ENCODE peak calls at places on chromosomes 3 and 15, in nine cellular contexts. One of them, this sample, is unnamed.

GRCh38 chr3:50502584-50503423 is 630 bp downstream of the CACNA2D2 start:
- DNase-seq in C1 segment of cervical spinal cord: no peak
- DNase-seq in memory B cell: peak
- DNase-seq in brain microvascular endothelial cell: no peak
- DNase-seq in caudate nucleus: no peak
- DNase-seq in T47D: peak
- DNase-seq in lung: no peak
- DNase-seq in omental fat pad: no peak
- DNase-seq in hypothalamus: no peak
- DNase-seq in this sample: no peak

GRCh38 chr3:183357564-183358079 is 70.8 kb downstream of the MCF2L2 start:
- DNase-seq in caudate nucleus: no peak
- DNase-seq in brain microvascular endothelial cell: no peak
- DNase-seq in C1 segment of cervical spinal cord: no peak
- DNase-seq in omental fat pad: no peak
- DNase-seq in memory B cell: no peak
- DNase-seq in lung: no peak
- DNase-seq in T47D: no peak
- DNase-seq in hypothalamus: no peak
- DNase-seq in this sample: peak

GRCh38 chr3:1609416-1609815 is 489.2 kb upstream of the CNTN4 start:
- DNase-seq in memory B cell: no peak
- DNase-seq in caudate nucleus: no peak
- DNase-seq in T47D: no peak
- DNase-seq in brain microvascular endothelial cell: no peak
- DNase-seq in omental fat pad: no peak
- DNase-seq in C1 segment of cervical spinal cord: no peak
- DNase-seq in hypothalamus: no peak
- DNase-seq in lung: no peak
- DNase-seq in this sample: no peak

GRCh38 chr3:53161820-53162671 is 1.0 kb downstream of the PRKCD start:
- DNase-seq in caudate nucleus: peak
- DNase-seq in T47D: no peak
- DNase-seq in lung: no peak
- DNase-seq in memory B cell: peak
- DNase-seq in brain microvascular endothelial cell: no peak
- DNase-seq in hypothalamus: no peak
- DNase-seq in C1 segment of cervical spinal cord: no peak
- DNase-seq in omental fat pad: no peak
- DNase-seq in this sample: peak

GRCh38 chr3:123409443-123410148 is 39.3 kb downstream of the ADCY5 start:
- DNase-seq in hypothalamus: no peak
- DNase-seq in caudate nucleus: no peak
- DNase-seq in lung: no peak
- DNase-seq in C1 segment of cervical spinal cord: no peak
- DNase-seq in omental fat pad: no peak
- DNase-seq in memory B cell: no peak
- DNase-seq in T47D: no peak
- DNase-seq in brain microvascular endothelial cell: no peak
- DNase-seq in this sample: no peak

GRCh38 chr3:195770081-195770840 is 41.5 kb downstream of the MUC4 start:
- DNase-seq in omental fat pad: no peak
- DNase-seq in memory B cell: no peak
- DNase-seq in caudate nucleus: no peak
- DNase-seq in T47D: no peak
- DNase-seq in C1 segment of cervical spinal cord: no peak
- DNase-seq in hypothalamus: no peak
- DNase-seq in lung: no peak
- DNase-seq in brain microvascular endothelial cell: no peak
- DNase-seq in this sample: peak

GRCh38 chr15:59687831-59688230 is 1.3 kb downstream of the BNIP2 start:
- DNase-seq in omental fat pad: no peak
- DNase-seq in caudate nucleus: no peak
- DNase-seq in T47D: no peak
- DNase-seq in brain microvascular endothelial cell: peak
- DNase-seq in C1 segment of cervical spinal cord: no peak
- DNase-seq in memory B cell: peak
- DNase-seq in lung: no peak
- DNase-seq in hypothalamus: no peak
- DNase-seq in this sample: peak

GRCh38 chr15:51322622-51323296 is 15.6 kb downstream of the CYP19A1 start:
- DNase-seq in omental fat pad: peak
- DNase-seq in memory B cell: no peak
- DNase-seq in hypothalamus: no peak
- DNase-seq in T47D: no peak
- DNase-seq in brain microvascular endothelial cell: no peak
- DNase-seq in caudate nucleus: no peak
- DNase-seq in lung: peak
- DNase-seq in C1 segment of cervical spinal cord: peak
- DNase-seq in this sample: no peak

GRCh38 chr15:69585937-69586336 is 133.3 kb downstream of the RPLP1 start:
- DNase-seq in caudate nucleus: no peak
- DNase-seq in lung: no peak
- DNase-seq in T47D: no peak
- DNase-seq in omental fat pad: no peak
- DNase-seq in C1 segment of cervical spinal cord: no peak
- DNase-seq in hypothalamus: no peak
- DNase-seq in brain microvascular endothelial cell: no peak
- DNase-seq in memory B cell: no peak
- DNase-seq in this sample: no peak

GRCh38 chr3:129106320-129106719 is 15.3 kb downstream of the RAB43 start:
- DNase-seq in caudate nucleus: no peak
- DNase-seq in T47D: peak
- DNase-seq in memory B cell: no peak
- DNase-seq in omental fat pad: no peak
- DNase-seq in C1 segment of cervical spinal cord: no peak
- DNase-seq in hypothalamus: no peak
- DNase-seq in lung: no peak
- DNase-seq in brain microvascular endothelial cell: no peak
- DNase-seq in this sample: no peak

GRCh38 chr3:96700322-96701315 is 113.8 kb upstream of the EPHA6 start:
- DNase-seq in brain microvascular endothelial cell: no peak
- DNase-seq in C1 segment of cervical spinal cord: no peak
- DNase-seq in omental fat pad: no peak
- DNase-seq in T47D: no peak
- DNase-seq in hypothalamus: no peak
- DNase-seq in caudate nucleus: no peak
- DNase-seq in lung: no peak
- DNase-seq in memory B cell: no peak
- DNase-seq in this sample: no peak

GRCh38 chr15:86481720-86482119 is 402.0 kb downstream of the AGBL1 start:
- DNase-seq in lung: no peak
- DNase-seq in omental fat pad: no peak
- DNase-seq in C1 segment of cervical spinal cord: no peak
- DNase-seq in caudate nucleus: no peak
- DNase-seq in T47D: no peak
- DNase-seq in memory B cell: no peak
- DNase-seq in brain microvascular endothelial cell: no peak
- DNase-seq in hypothalamus: no peak
- DNase-seq in this sample: no peak

GRCh38 chr3:135759651-135760050 is 205.9 kb upstream of the PPP2R3A start:
- DNase-seq in lung: no peak
- DNase-seq in caudate nucleus: no peak
- DNase-seq in C1 segment of cervical spinal cord: no peak
- DNase-seq in T47D: no peak
- DNase-seq in brain microvascular endothelial cell: no peak
- DNase-seq in memory B cell: no peak
- DNase-seq in hypothalamus: no peak
- DNase-seq in omental fat pad: no peak
- DNase-seq in this sample: no peak

GRCh38 chr15:59532770-59533379 is 78.7 kb upstream of the GCNT3 start:
- DNase-seq in memory B cell: no peak
- DNase-seq in C1 segment of cervical spinal cord: no peak
- DNase-seq in caudate nucleus: no peak
- DNase-seq in hypothalamus: no peak
- DNase-seq in T47D: no peak
- DNase-seq in omental fat pad: no peak
- DNase-seq in brain microvascular endothelial cell: peak
- DNase-seq in lung: no peak
- DNase-seq in this sample: peak

GRCh38 chr3:134460965-134461364 is 24.8 kb downstream of the ANAPC13 start:
- DNase-seq in memory B cell: no peak
- DNase-seq in C1 segment of cervical spinal cord: no peak
- DNase-seq in T47D: no peak
- DNase-seq in lung: no peak
- DNase-seq in omental fat pad: no peak
- DNase-seq in brain microvascular endothelial cell: peak
- DNase-seq in hypothalamus: no peak
- DNase-seq in caudate nucleus: no peak
- DNase-seq in this sample: no peak

GRCh38 chr3:43612439-43612838 is 9.4 kb downstream of the ANO10 start:
- DNase-seq in lung: no peak
- DNase-seq in memory B cell: no peak
- DNase-seq in T47D: no peak
- DNase-seq in C1 segment of cervical spinal cord: no peak
- DNase-seq in hypothalamus: no peak
- DNase-seq in brain microvascular endothelial cell: no peak
- DNase-seq in caudate nucleus: no peak
- DNase-seq in omental fat pad: no peak
- DNase-seq in this sample: no peak

GRCh38 chr3:124401841-124402240 is 328.4 kb upstream of the UMPS start:
- DNase-seq in brain microvascular endothelial cell: peak
- DNase-seq in caudate nucleus: no peak
- DNase-seq in hypothalamus: no peak
- DNase-seq in memory B cell: no peak
- DNase-seq in T47D: no peak
- DNase-seq in C1 segment of cervical spinal cord: no peak
- DNase-seq in omental fat pad: no peak
- DNase-seq in lung: no peak
- DNase-seq in this sample: no peak

GRCh38 chr3:178676077-178676476 is 139.8 kb downstream of the KCNMB2 start:
- DNase-seq in brain microvascular endothelial cell: no peak
- DNase-seq in hypothalamus: no peak
- DNase-seq in omental fat pad: no peak
- DNase-seq in lung: no peak
- DNase-seq in memory B cell: no peak
- DNase-seq in C1 segment of cervical spinal cord: no peak
- DNase-seq in T47D: no peak
- DNase-seq in caudate nucleus: no peak
- DNase-seq in this sample: no peak

GRCh38 chr3:106518516-106518915 is 649.7 kb upstream of the CBLB start:
- DNase-seq in T47D: no peak
- DNase-seq in omental fat pad: no peak
- DNase-seq in caudate nucleus: no peak
- DNase-seq in memory B cell: no peak
- DNase-seq in lung: no peak
- DNase-seq in hypothalamus: no peak
- DNase-seq in C1 segment of cervical spinal cord: no peak
- DNase-seq in brain microvascular endothelial cell: peak
- DNase-seq in this sample: peak

GRCh38 chr3:141738636-141739363 is 702 bp downstream of the RNF7 start:
- DNase-seq in hypothalamus: no peak
- DNase-seq in lung: no peak
- DNase-seq in memory B cell: no peak
- DNase-seq in T47D: no peak
- DNase-seq in brain microvascular endothelial cell: peak
- DNase-seq in omental fat pad: no peak
- DNase-seq in C1 segment of cervical spinal cord: peak
- DNase-seq in caudate nucleus: no peak
- DNase-seq in this sample: peak

GRCh38 chr3:71728632-71729342 is 3.6 kb upstream of the EIF4E3 start:
- DNase-seq in hypothalamus: no peak
- DNase-seq in caudate nucleus: peak
- DNase-seq in omental fat pad: no peak
- DNase-seq in brain microvascular endothelial cell: no peak
- DNase-seq in T47D: no peak
- DNase-seq in memory B cell: no peak
- DNase-seq in lung: no peak
- DNase-seq in C1 segment of cervical spinal cord: no peak
- DNase-seq in this sample: no peak

GRCh38 chr3:57160731-57161086 is 4.4 kb downstream of the IL17RD start:
- DNase-seq in lung: no peak
- DNase-seq in brain microvascular endothelial cell: no peak
- DNase-seq in T47D: no peak
- DNase-seq in C1 segment of cervical spinal cord: no peak
- DNase-seq in omental fat pad: no peak
- DNase-seq in memory B cell: no peak
- DNase-seq in caudate nucleus: no peak
- DNase-seq in hypothalamus: no peak
- DNase-seq in this sample: no peak

GRCh38 chr3:184361532-184361931 is at the start of the genes CLCN2 and POLR2H:
- DNase-seq in omental fat pad: no peak
- DNase-seq in hypothalamus: peak
- DNase-seq in brain microvascular endothelial cell: no peak
- DNase-seq in lung: no peak
- DNase-seq in C1 segment of cervical spinal cord: peak
- DNase-seq in caudate nucleus: peak
- DNase-seq in memory B cell: peak
- DNase-seq in T47D: peak
- DNase-seq in this sample: peak

GRCh38 chr3:177463863-177464262 is 266.6 kb upstream of the TBL1XR1 start:
- DNase-seq in hypothalamus: no peak
- DNase-seq in lung: no peak
- DNase-seq in caudate nucleus: no peak
- DNase-seq in C1 segment of cervical spinal cord: no peak
- DNase-seq in memory B cell: no peak
- DNase-seq in T47D: no peak
- DNase-seq in omental fat pad: no peak
- DNase-seq in brain microvascular endothelial cell: peak
- DNase-seq in this sample: no peak

GRCh38 chr3:94500146-94500545 is 437.3 kb downstream of the NSUN3 start:
- DNase-seq in hypothalamus: no peak
- DNase-seq in lung: no peak
- DNase-seq in T47D: no peak
- DNase-seq in memory B cell: no peak
- DNase-seq in C1 segment of cervical spinal cord: no peak
- DNase-seq in brain microvascular endothelial cell: no peak
- DNase-seq in omental fat pad: no peak
- DNase-seq in caudate nucleus: no peak
- DNase-seq in this sample: no peak

GRCh38 chr3:169453256-169454059 is 210.1 kb downstream of the MECOM start:
- DNase-seq in omental fat pad: no peak
- DNase-seq in lung: no peak
- DNase-seq in caudate nucleus: no peak
- DNase-seq in hypothalamus: no peak
- DNase-seq in memory B cell: no peak
- DNase-seq in brain microvascular endothelial cell: no peak
- DNase-seq in C1 segment of cervical spinal cord: no peak
- DNase-seq in T47D: no peak
- DNase-seq in this sample: no peak

GRCh38 chr3:141487419-141488345 is 855 bp downstream of the RASA2 start:
- DNase-seq in caudate nucleus: peak
- DNase-seq in lung: peak
- DNase-seq in hypothalamus: peak
- DNase-seq in C1 segment of cervical spinal cord: peak
- DNase-seq in brain microvascular endothelial cell: peak
- DNase-seq in memory B cell: peak
- DNase-seq in T47D: peak
- DNase-seq in omental fat pad: peak
- DNase-seq in this sample: peak

GRCh38 chr3:128725932-128726690 is at the start of gene RAB7A:
- DNase-seq in T47D: peak
- DNase-seq in memory B cell: peak
- DNase-seq in omental fat pad: peak
- DNase-seq in caudate nucleus: peak
- DNase-seq in hypothalamus: peak
- DNase-seq in lung: peak
- DNase-seq in brain microvascular endothelial cell: peak
- DNase-seq in C1 segment of cervical spinal cord: peak
- DNase-seq in this sample: peak

GRCh38 chr3:149438981-149439380 is 35.5 kb upstream of the TM4SF4 start:
- DNase-seq in T47D: no peak
- DNase-seq in C1 segment of cervical spinal cord: no peak
- DNase-seq in memory B cell: no peak
- DNase-seq in brain microvascular endothelial cell: no peak
- DNase-seq in caudate nucleus: no peak
- DNase-seq in hypothalamus: no peak
- DNase-seq in lung: no peak
- DNase-seq in omental fat pad: no peak
- DNase-seq in this sample: no peak

GRCh38 chr3:50537421-50538129 is 30.0 kb downstream of the C3orf18 start:
- DNase-seq in T47D: no peak
- DNase-seq in hypothalamus: no peak
- DNase-seq in omental fat pad: no peak
- DNase-seq in memory B cell: no peak
- DNase-seq in caudate nucleus: no peak
- DNase-seq in C1 segment of cervical spinal cord: no peak
- DNase-seq in brain microvascular endothelial cell: no peak
- DNase-seq in lung: no peak
- DNase-seq in this sample: no peak

This sample was measured in endothelial cell of umbilical vein.